ENCODE peak calls at places on chromosome 21, in ten cellular contexts. J is HuH-7.5; Q is caudate nucleus; Z is NCI-H82; K is epithelial cell of esophagus; A is HT-29; N is Daoy; B is pons; S is NAMALWA; I is naive thymus-derived CD8-positive, alpha-beta T cell. G is an unnamed sample.

GRCh38 chr21:15967661-15968060 is 237.9 kb downstream of the USP25 start:
- DNase-seq in J (no peak), Q (no peak), Z (no peak), K (peak; percentile 27), A (no peak), N (peak; percentile 4), B (no peak), S (no peak), I (no peak), G (peak; percentile 82)

GRCh38 chr21:41695513-41695912 is 71.3 kb downstream of the RIPK4 start:
- DNase-seq in J (no peak), Q (no peak), Z (no peak), K (no peak), A (no peak), N (no peak), B (peak; percentile 88), S (no peak), I (no peak), G (no peak)

GRCh38 chr21:46124083-46124925 is 26.4 kb downstream of the COL6A2 start:
- DNase-seq in J (no peak), Q (no peak), Z (no peak), K (no peak), A (no peak), N (no peak), B (no peak), S (no peak), I (no peak), G (no peak)

GRCh38 chr21:31442339-31442738 is 98.3 kb upstream of the TIAM1 start:
- DNase-seq in J (no peak), Q (no peak), Z (no peak), K (peak; percentile 56), A (no peak), N (no peak), B (no peak), S (no peak), I (no peak), G (no peak)

GRCh38 chr21:41967708-41968107 is 13.9 kb upstream of the C2CD2 start:
- DNase-seq in J (no peak), Q (no peak), Z (peak; percentile 21), K (no peak), A (no peak), N (no peak), B (no peak), S (no peak), I (no peak), G (no peak)

GRCh38 chr21:42545317-42545716 is 31.7 kb downstream of the SLC37A1 start:
- DNase-seq in J (no peak), Q (no peak), Z (no peak), K (no peak), A (no peak), N (no peak), B (no peak), S (no peak), I (no peak), G (no peak)

GRCh38 chr21:38352536-38353219 is 95.9 kb downstream of the KCNJ15 start:
- DNase-seq in J (peak; percentile 52), Q (no peak), Z (peak; percentile 62), K (peak; percentile 79), A (peak; percentile 52), N (peak; percentile 86), B (peak; percentile 32), S (peak; percentile 36), I (peak; percentile 5), G (peak; percentile 77)

GRCh38 chr21:25733859-25734653 is 648 bp downstream of the ATP5PF start:
- DNase-seq in J (peak; percentile 13), Q (no peak), Z (peak; percentile 38), K (peak; percentile 27), A (peak; percentile 26), N (peak; percentile 16), B (peak; percentile 38), S (peak; percentile 66), I (no peak), G (peak; percentile 27)

GRCh38 chr21:16363563-16363962 is 633.8 kb downstream of the USP25 start:
- DNase-seq in J (no peak), Q (no peak), Z (no peak), K (no peak), A (no peak), N (no peak), B (no peak), S (no peak), I (no peak), G (no peak)

GRCh38 chr21:25350056-25350455 is 257.2 kb downstream of the MRPL39 start:
- DNase-seq in J (no peak), Q (no peak), Z (peak; percentile 42), K (peak; percentile 25), A (peak; percentile 2), N (peak; percentile 15), B (no peak), S (peak; percentile 46), I (no peak), G (peak; percentile 22)

GRCh38 chr21:34536820-34537219 is 24.8 kb upstream of the KCNE1 start:
- DNase-seq in J (no peak), Q (no peak), Z (no peak), K (peak; percentile 41), A (no peak), N (peak; percentile 28), B (no peak), S (no peak), I (no peak), G (peak; percentile 37)

GRCh38 chr21:43331962-43332458 is 94.9 kb downstream of the SIK1 start:
- DNase-seq in J (peak; percentile 48), Q (peak; percentile 61), Z (no peak), K (peak; percentile 82), A (peak; percentile 79), N (peak; percentile 65), B (peak; percentile 95), S (no peak), I (no peak), G (no peak)

GRCh38 chr21:43921979-43922945 is 57.2 kb downstream of the AGPAT3 start:
- DNase-seq in J (no peak), Q (no peak), Z (no peak), K (no peak), A (no peak), N (peak; percentile 74), B (no peak), S (no peak), I (peak; percentile 60), G (no peak)

GRCh38 chr21:45414396-45415187 is 9.6 kb downstream of the COL18A1 start:
- DNase-seq in J (no peak), Q (no peak), Z (no peak), K (no peak), A (no peak), N (no peak), B (no peak), S (no peak), I (no peak), G (no peak)

GRCh38 chr21:45932922-45933502 is 48.6 kb upstream of the COL6A1 start:
- DNase-seq in J (no peak), Q (no peak), Z (no peak), K (no peak), A (no peak), N (no peak), B (no peak), S (no peak), I (no peak), G (no peak)

GRCh38 chr21:27315373-27315772 is 348.5 kb upstream of the ADAMTS5 start:
- DNase-seq in J (no peak), Q (no peak), Z (no peak), K (no peak), A (no peak), N (no peak), B (no peak), S (no peak), I (no peak), G (no peak)

GRCh38 chr21:38494688-38495087 is 3.6 kb downstream of the ERG start:
- DNase-seq in J (no peak), Q (no peak), Z (no peak), K (no peak), A (no peak), N (no peak), B (no peak), S (no peak), I (no peak), G (peak; percentile 70)

GRCh38 chr21:17343055-17343454 is 169.8 kb upstream of the CXADR start:
- DNase-seq in J (no peak), Q (no peak), Z (no peak), K (peak; percentile 39), A (peak; percentile 32), N (no peak), B (no peak), S (peak; percentile 52), I (no peak), G (no peak)

GRCh38 chr21:45034556-45035476 is 39.6 kb upstream of the ADARB1 start:
- DNase-seq in J (no peak), Q (no peak), Z (no peak), K (peak; percentile 64), A (no peak), N (no peak), B (no peak), S (no peak), I (no peak), G (no peak)

GRCh38 chr21:15801352-15801863 is 71.6 kb downstream of the USP25 start:
- DNase-seq in J (no peak), Q (no peak), Z (no peak), K (no peak), A (no peak), N (no peak), B (no peak), S (no peak), I (no peak), G (no peak)

GRCh38 chr21:33229099-33229775 is 501 bp upstream of the IFNAR2 start:
- DNase-seq in J (no peak), Q (no peak), Z (peak; percentile 63), K (no peak), A (no peak), N (no peak), B (no peak), S (peak; percentile 55), I (no peak), G (no peak)

GRCh38 chr21:32099812-32100416 is 178.9 kb downstream of the MIS18A start:
- DNase-seq in J (no peak), Q (no peak), Z (peak; percentile 50), K (no peak), A (no peak), N (no peak), B (no peak), S (peak; percentile 45), I (no peak), G (no peak)

GRCh38 chr21:34091607-34092006 is 18.2 kb downstream of the MRPS6 start:
- DNase-seq in J (no peak), Q (no peak), Z (peak; percentile 12), K (no peak), A (no peak), N (no peak), B (no peak), S (peak; percentile 34), I (no peak), G (peak; percentile 29)

GRCh38 chr21:38123626-38124025 is 133.2 kb upstream of the KCNJ15 start:
- DNase-seq in J (no peak), Q (no peak), Z (no peak), K (no peak), A (no peak), N (no peak), B (no peak), S (no peak), I (no peak), G (no peak)

GRCh38 chr21:43867332-43867703 is 2.3 kb downstream of the AGPAT3 start:
- DNase-seq in J (no peak), Q (no peak), Z (no peak), K (no peak), A (no peak), N (no peak), B (no peak), S (no peak), I (no peak), G (no peak)

GRCh38 chr21:20169812-20170576 is 828.2 kb upstream of the NCAM2 start:
- DNase-seq in J (no peak), Q (no peak), Z (no peak), K (no peak), A (no peak), N (no peak), B (no peak), S (no peak), I (no peak), G (no peak)

GRCh38 chr21:35696644-35697043 is 363.7 kb downstream of the SETD4 start:
- DNase-seq in J (no peak), Q (no peak), Z (no peak), K (no peak), A (no peak), N (no peak), B (peak; percentile 24), S (peak; percentile 8), I (no peak), G (no peak)

GRCh38 chr21:43208561-43209332 is 39.9 kb downstream of the CRYAA start:
- DNase-seq in J (no peak), Q (no peak), Z (no peak), K (no peak), A (no peak), N (no peak), B (no peak), S (no peak), I (no peak), G (no peak)

G was measured in renal cortical epithelial cell.